ENCODE peak calls at places on chromosomes 16 and 17, in nine cellular contexts. O is IMR-90, W is AG04450, A is epithelial cell of esophagus, J is Caco-2, I is Peyer's patch, F is GM12864, H is coronary artery, L is lower leg skin. B is an unnamed sample.

GRCh38 chr17:32536736-32537646 is 50.2 kb downstream of the CDK5R1 start:
- DNase-seq in O (peak; percentile 44), W (no peak), A (no peak), J (no peak), I (no peak), F (no peak), H (no peak), L (no peak), B (no peak)

GRCh38 chr16:67029249-67030096 is 524 bp downstream of the CBFB start:
- DNase-seq in O (peak; percentile 52), W (no peak), A (peak; percentile 57), J (no peak), I (peak; percentile 76), F (no peak), H (peak; percentile 85), L (peak; percentile 39), B (peak; percentile 73)

GRCh38 chr17:31391496-31391949 is at the start of gene RAB11FIP4:
- DNase-seq in O (no peak), W (no peak), A (no peak), J (no peak), I (no peak), F (no peak), H (peak; percentile 45), L (peak; percentile 5), B (no peak)

GRCh38 chr17:59893617-59894100 is 738 bp downstream of the RPS6KB1 start:
- DNase-seq in O (peak; percentile 8), W (no peak), A (peak; percentile 28), J (no peak), I (no peak), F (no peak), H (no peak), L (no peak), B (peak; percentile 55)

GRCh38 chr17:81863123-81863675 is 2.9 kb upstream of the P4HB start:
- DNase-seq in O (no peak), W (no peak), A (no peak), J (no peak), I (peak; percentile 65), F (no peak), H (no peak), L (no peak), B (no peak)

GRCh38 chr16:3458852-3459361 is 15.4 kb downstream of the NAA60 start:
- DNase-seq in O (peak; percentile 15), W (no peak), A (no peak), J (peak; percentile 61), I (no peak), F (no peak), H (no peak), L (no peak), B (peak; percentile 24)

GRCh38 chr16:12573300-12573699 is 230.4 kb downstream of the CPPED1 start:
- DNase-seq in O (no peak), W (no peak), A (no peak), J (no peak), I (peak; percentile 20), F (no peak), H (no peak), L (no peak), B (peak; percentile 77)

GRCh38 chr16:57666353-57667068 is 1.6 kb upstream of the ADGRG3 start:
- DNase-seq in O (no peak), W (no peak), A (no peak), J (no peak), I (no peak), F (no peak), H (no peak), L (no peak), B (no peak)

GRCh38 chr17:42744283-42744805 is 496 bp downstream of the EZH1 start:
- DNase-seq in O (peak; percentile 41), W (no peak), A (peak; percentile 66), J (peak; percentile 91), I (peak; percentile 87), F (peak; percentile 40), H (peak; percentile 82), L (peak; percentile 68), B (peak; percentile 78)

GRCh38 chr16:27332105-27332504 is 18.3 kb downstream of the IL4R start:
- DNase-seq in O (no peak), W (no peak), A (no peak), J (no peak), I (no peak), F (no peak), H (no peak), L (no peak), B (no peak)

GRCh38 chr16:23629516-23629915 is 11.6 kb downstream of the PALB2 start:
- DNase-seq in O (no peak), W (no peak), A (peak; percentile 91), J (no peak), I (no peak), F (no peak), H (no peak), L (no peak), B (no peak)

GRCh38 chr16:77899416-77899815 is 111.1 kb downstream of the VAT1L start:
- DNase-seq in O (no peak), W (no peak), A (no peak), J (no peak), I (no peak), F (no peak), H (no peak), L (no peak), B (no peak)

GRCh38 chr16:50201784-50202183 is 48.7 kb downstream of the TENT4B start:
- DNase-seq in O (no peak), W (no peak), A (no peak), J (no peak), I (no peak), F (no peak), H (no peak), L (no peak), B (peak; percentile 22)

GRCh38 chr16:50203681-50204080 is 50.6 kb downstream of the TENT4B start:
- DNase-seq in O (no peak), W (no peak), A (no peak), J (no peak), I (no peak), F (no peak), H (no peak), L (no peak), B (no peak)

GRCh38 chr16:50198802-50199410 is 45.8 kb downstream of the TENT4B start:
- DNase-seq in O (no peak), W (no peak), A (peak; percentile 35), J (no peak), I (no peak), F (no peak), H (no peak), L (no peak), B (no peak)

GRCh38 chr16:50204426-50205108 is 51.5 kb downstream of the TENT4B start:
- DNase-seq in O (no peak), W (no peak), A (peak; percentile 58), J (no peak), I (no peak), F (no peak), H (no peak), L (no peak), B (peak; percentile 6)

GRCh38 chr16:50202926-50203624 is 50.0 kb downstream of the TENT4B start:
- DNase-seq in O (peak; percentile 93), W (no peak), A (peak; percentile 69), J (peak; percentile 52), I (no peak), F (no peak), H (no peak), L (no peak), B (no peak)
- H3K4me3 ChIP-seq in O (peak overlapping the region; percentile 10), W (no peak overlapping the region), A (no peak overlapping the region), J (no peak overlapping the region), I (no peak overlapping the region), F (no peak overlapping the region), H (peak overlapping the region; percentile 15), L (no peak overlapping the region), B (no peak overlapping the region)

DNA sequence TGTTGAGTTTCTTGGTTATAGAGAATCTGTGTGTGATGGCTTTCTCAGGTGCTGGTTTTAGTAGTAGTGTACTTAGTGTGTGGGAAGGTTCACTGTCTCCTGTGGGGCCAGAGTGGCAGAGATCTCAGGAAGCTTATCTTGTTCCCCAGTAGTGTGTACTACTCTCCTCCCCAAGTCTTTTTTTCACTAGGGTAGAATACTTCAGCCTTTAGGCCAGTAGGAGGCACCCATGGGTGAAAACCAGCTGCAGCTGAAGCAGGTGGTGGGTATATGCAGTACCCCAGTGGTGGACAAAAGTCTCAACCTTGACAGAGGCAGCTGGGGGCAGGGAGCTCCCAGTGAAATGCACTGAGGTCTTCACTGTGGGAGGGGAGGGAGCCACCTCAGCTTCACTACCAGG is 109.9 kb downstream of the PHKB start:
- DNase-seq in O (no peak), W (no peak), A (no peak), J (no peak), I (no peak), F (no peak), H (no peak), L (no peak), B (peak; percentile 19)
- TF ChIP-seq CTCF in O (no peak), W (peak; percentile 1), A (no peak), J (no peak), I (no peak), F (no peak), H (no peak), L (no peak), B (no peak)

GRCh38 chr16:982152-983043 is 828 bp downstream of the SOX8 start:
- DNase-seq in O (no peak), W (no peak), A (no peak), J (no peak), I (no peak), F (no peak), H (no peak), L (no peak), B (no peak)

GRCh38 chr16:979859-980594 is 1.5 kb upstream of the SOX8 start:
- DNase-seq in O (no peak), W (no peak), A (no peak), J (no peak), I (no peak), F (no peak), H (no peak), L (no peak), B (no peak)

GRCh38 chr16:983044-984030 is 1.8 kb downstream of the SOX8 start:
- DNase-seq in O (no peak), W (no peak), A (no peak), J (no peak), I (no peak), F (no peak), H (no peak), L (no peak), B (no peak)

GRCh38 chr16:980595-980854 is 1.0 kb upstream of the SOX8 start:
- DNase-seq in O (no peak), W (no peak), A (no peak), J (no peak), I (no peak), F (no peak), H (no peak), L (no peak), B (no peak)

DNA sequence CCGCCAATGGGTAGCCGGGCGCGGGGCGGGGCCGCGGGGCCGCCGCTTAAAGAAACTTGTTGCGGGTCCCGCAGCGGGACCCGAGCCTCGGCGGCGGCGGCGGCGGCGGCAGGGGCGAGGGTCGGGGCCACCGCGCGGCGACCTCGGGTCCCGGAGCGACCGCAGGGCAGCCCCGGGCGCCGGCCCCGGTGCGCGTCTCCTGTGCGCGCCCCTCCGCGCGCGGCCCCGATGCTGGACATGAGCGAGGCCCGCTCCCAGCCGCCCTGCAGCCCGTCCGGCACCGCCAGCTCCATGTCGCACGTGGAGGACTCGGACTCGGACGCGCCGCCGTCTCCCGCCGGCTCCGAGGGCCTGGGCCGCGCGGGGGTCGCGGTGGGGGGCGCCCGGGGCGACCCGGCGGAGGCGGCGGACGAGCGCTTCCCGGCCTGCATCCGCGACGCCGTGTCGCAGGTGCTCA is at the start of gene SOX8:
- DNase-seq in O (no peak), W (no peak), A (no peak), J (no peak), I (no peak), F (no peak), H (no peak), L (no peak), B (no peak)
- H3K4me3 ChIP-seq in O (peak within 1 kb of the TSS; percentile 49), W (peak within 1 kb of the TSS; percentile 50), A (no peak within 1 kb of the TSS), J (peak within 1 kb of the TSS; percentile 67), I (peak within 1 kb of the TSS; percentile 61), F (no peak within 1 kb of the TSS), H (peak within 1 kb of the TSS; percentile 85), L (peak within 1 kb of the TSS; percentile 42), B (no peak within 1 kb of the TSS)

GRCh38 chr17:50697663-50698272 is 9.9 kb downstream of the ANKRD40 start:
- DNase-seq in O (no peak), W (no peak), A (no peak), J (peak; percentile 48), I (no peak), F (no peak), H (no peak), L (no peak), B (no peak)
- TF ChIP-seq CTCF in O (no peak), W (no peak), A (peak; percentile 11), J (peak; percentile 58), I (no peak), F (no peak), H (no peak), L (no peak), B (no peak)

B was measured in GM12865.